ENCODE peak calls at places on chromosomes 16 and 17, in five cellular contexts. One of them, this sample, is unnamed.
A peak's percentile ranks its signal among the peaks of the same experiment; 100 is the strongest.

GRCh38 chr17:38569701-38570512 is 35.8 kb downstream of the SRCIN1 start:
- DNase-seq in cardiac muscle cell: no peak
- DNase-seq in Calu3: no peak
- DNase-seq in WTC11: no peak
- DNase-seq in endodermal cell: no peak
- DNase-seq in this sample: no peak

GRCh38 chr17:48583708-48584582 is 5.8 kb upstream of the HOXB4 start:
- DNase-seq in WTC11: no peak
- DNase-seq in endodermal cell: no peak
- DNase-seq in Calu3: no peak
- DNase-seq in cardiac muscle cell: no peak
- DNase-seq in this sample: no peak

GRCh38 chr16:60815033-60815432 is 1221.2 kb downstream of the CDH8 start:
- DNase-seq in cardiac muscle cell: no peak
- DNase-seq in WTC11: no peak
- DNase-seq in Calu3: no peak
- DNase-seq in endodermal cell: no peak
- DNase-seq in this sample: no peak

GRCh38 chr17:3981455-3981854 is 17.2 kb upstream of the ATP2A3 start:
- DNase-seq in WTC11: no peak
- DNase-seq in cardiac muscle cell: no peak
- DNase-seq in Calu3: no peak
- DNase-seq in endodermal cell: peak; percentile 82
- DNase-seq in this sample: no peak

GRCh38 chr16:29674188-29674587 is 4.8 kb upstream of the QPRT start:
- DNase-seq in Calu3: no peak
- DNase-seq in WTC11: no peak
- DNase-seq in endodermal cell: no peak
- DNase-seq in cardiac muscle cell: no peak
- DNase-seq in this sample: no peak

GRCh38 chr17:73591278-73592078 is 52.8 kb downstream of the SDK2 start:
- DNase-seq in Calu3: no peak
- DNase-seq in WTC11: no peak
- DNase-seq in endodermal cell: no peak
- DNase-seq in cardiac muscle cell: no peak
- DNase-seq in this sample: no peak

GRCh38 chr16:30053376-30054015 is 12.1 kb upstream of the ALDOA start:
- DNase-seq in endodermal cell: peak; percentile 61
- DNase-seq in cardiac muscle cell: no peak
- DNase-seq in Calu3: no peak
- DNase-seq in WTC11: no peak
- DNase-seq in this sample: no peak

GRCh38 chr17:47253541-47254402 is at the start of gene ITGB3:
- DNase-seq in WTC11: peak; percentile 81
- DNase-seq in endodermal cell: peak; percentile 95
- DNase-seq in Calu3: peak; percentile 92
- DNase-seq in cardiac muscle cell: peak; percentile 88
- DNase-seq in this sample: peak; percentile 75

GRCh38 chr17:16945513-16946201 is 26.3 kb downstream of the TNFRSF13B start:
- DNase-seq in endodermal cell: peak; percentile 90
- DNase-seq in Calu3: no peak
- DNase-seq in WTC11: peak; percentile 49
- DNase-seq in cardiac muscle cell: peak; percentile 28
- DNase-seq in this sample: no peak

GRCh38 chr16:57023541-57024249 is 34.3 kb downstream of the NLRC5 start:
- DNase-seq in endodermal cell: no peak
- DNase-seq in Calu3: no peak
- DNase-seq in WTC11: no peak
- DNase-seq in cardiac muscle cell: no peak
- DNase-seq in this sample: no peak

GRCh38 chr16:86252596-86252995 is 257.7 kb upstream of the FOXF1 start:
- DNase-seq in cardiac muscle cell: peak; percentile 54
- DNase-seq in WTC11: peak; percentile 77
- DNase-seq in Calu3: peak; percentile 20
- DNase-seq in endodermal cell: peak; percentile 91
- DNase-seq in this sample: peak; percentile 66
- TF ChIP-seq CTCF in cardiac muscle cell: peak; percentile 71
- TF ChIP-seq CTCF in WTC11: peak; percentile 84
- TF ChIP-seq CTCF in Calu3: peak; percentile 53
- TF ChIP-seq CTCF in endodermal cell: peak; percentile 92
- TF ChIP-seq CTCF in this sample: peak; percentile 57

GRCh38 chr17:35087731-35088646 is 24.5 kb upstream of the RFFL start:
- DNase-seq in WTC11: peak; percentile 50
- DNase-seq in endodermal cell: peak; percentile 87
- DNase-seq in Calu3: peak; percentile 31
- DNase-seq in cardiac muscle cell: peak; percentile 70
- DNase-seq in this sample: peak; percentile 42
- TF ChIP-seq CTCF in WTC11: no peak
- TF ChIP-seq CTCF in endodermal cell: no peak
- TF ChIP-seq CTCF in Calu3: no peak
- TF ChIP-seq CTCF in cardiac muscle cell: no peak
- TF ChIP-seq CTCF in this sample: no peak

GRCh38 chr16:2852731-2853507 is 5.1 kb downstream of the PRSS22 start:
- DNase-seq in cardiac muscle cell: no peak
- DNase-seq in WTC11: no peak
- DNase-seq in Calu3: no peak
- DNase-seq in endodermal cell: peak; percentile 43
- DNase-seq in this sample: no peak

GRCh38 chr16:2853531-2854073 is 4.4 kb downstream of the PRSS22 start:
- DNase-seq in endodermal cell: no peak
- DNase-seq in WTC11: no peak
- DNase-seq in Calu3: no peak
- DNase-seq in cardiac muscle cell: no peak
- DNase-seq in this sample: no peak

GRCh38 chr16:2855536-2855935 is 2.4 kb downstream of the PRSS22 start:
- DNase-seq in endodermal cell: no peak
- DNase-seq in Calu3: no peak
- DNase-seq in WTC11: no peak
- DNase-seq in cardiac muscle cell: no peak
- DNase-seq in this sample: no peak

GRCh38 chr16:2856061-2856670 is 1.8 kb downstream of the PRSS22 start:
- DNase-seq in Calu3: peak; percentile 78
- DNase-seq in WTC11: peak; percentile 76
- DNase-seq in cardiac muscle cell: no peak
- DNase-seq in endodermal cell: peak; percentile 87
- DNase-seq in this sample: no peak

GRCh38 chr16:2854700-2855309 is 3.2 kb downstream of the PRSS22 start:
- DNase-seq in cardiac muscle cell: no peak
- DNase-seq in endodermal cell: peak; percentile 67
- DNase-seq in Calu3: no peak
- DNase-seq in WTC11: peak; percentile 65
- DNase-seq in this sample: no peak
- TF ChIP-seq CTCF in cardiac muscle cell: peak; percentile 44
- TF ChIP-seq CTCF in endodermal cell: peak; percentile 89
- TF ChIP-seq CTCF in Calu3: peak; percentile 77
- TF ChIP-seq CTCF in WTC11: peak; percentile 76
- TF ChIP-seq CTCF in this sample: peak; percentile 94

GRCh38 chr17:40559954-40560591 is 5.2 kb downstream of the CCR7 start:
- DNase-seq in Calu3: peak; percentile 100
- DNase-seq in endodermal cell: peak; percentile 99
- DNase-seq in WTC11: peak; percentile 93
- DNase-seq in cardiac muscle cell: peak; percentile 91
- DNase-seq in this sample: peak; percentile 94
- TF ChIP-seq CTCF in Calu3: no peak
- TF ChIP-seq CTCF in endodermal cell: peak; percentile 98
- TF ChIP-seq CTCF in WTC11: peak; percentile 96
- TF ChIP-seq CTCF in cardiac muscle cell: peak; percentile 99
- TF ChIP-seq CTCF in this sample: peak; percentile 93

GRCh38 chr16:27867122-27868110 is 196.1 kb downstream of the GSG1L start:
- DNase-seq in endodermal cell: peak; percentile 98
- DNase-seq in cardiac muscle cell: peak; percentile 84
- DNase-seq in Calu3: peak; percentile 81
- DNase-seq in WTC11: peak; percentile 96
- DNase-seq in this sample: peak; percentile 77
- TF ChIP-seq CTCF in endodermal cell: peak; percentile 87
- TF ChIP-seq CTCF in cardiac muscle cell: peak; percentile 55
- TF ChIP-seq CTCF in Calu3: peak; percentile 48
- TF ChIP-seq CTCF in WTC11: peak; percentile 85
- TF ChIP-seq CTCF in this sample: peak; percentile 77

GRCh38 chr16:12119037-12119436 is 142.5 kb downstream of the SNX29 start:
- DNase-seq in Calu3: no peak
- DNase-seq in endodermal cell: no peak
- DNase-seq in cardiac muscle cell: no peak
- DNase-seq in WTC11: no peak
- DNase-seq in this sample: no peak
- TF ChIP-seq CTCF in Calu3: no peak
- TF ChIP-seq CTCF in endodermal cell: no peak
- TF ChIP-seq CTCF in cardiac muscle cell: no peak
- TF ChIP-seq CTCF in WTC11: no peak
- TF ChIP-seq CTCF in this sample: no peak

GRCh38 chr16:68478526-68479249 is 30.4 kb upstream of the SMPD3 start:
- DNase-seq in cardiac muscle cell: peak; percentile 27
- DNase-seq in Calu3: no peak
- DNase-seq in endodermal cell: no peak
- DNase-seq in WTC11: no peak
- DNase-seq in this sample: no peak
- TF ChIP-seq CTCF in cardiac muscle cell: no peak
- TF ChIP-seq CTCF in Calu3: no peak
- TF ChIP-seq CTCF in endodermal cell: no peak
- TF ChIP-seq CTCF in WTC11: no peak
- TF ChIP-seq CTCF in this sample: no peak

GRCh38 chr17:37089998-37090397 is 141.2 kb downstream of the AATF start:
- DNase-seq in cardiac muscle cell: no peak
- DNase-seq in Calu3: no peak
- DNase-seq in WTC11: no peak
- DNase-seq in endodermal cell: no peak
- DNase-seq in this sample: no peak
- TF ChIP-seq CTCF in cardiac muscle cell: no peak
- TF ChIP-seq CTCF in Calu3: no peak
- TF ChIP-seq CTCF in WTC11: no peak
- TF ChIP-seq CTCF in endodermal cell: no peak
- TF ChIP-seq CTCF in this sample: no peak